ENCODE peak calls at places on chromosome 17, in eight cellular contexts. One of them, this sample, is unnamed.

GRCh38 chr17:77492446-77493237 is 351.9 kb downstream of the SEC14L1 start:
- DNase-seq in NCI-H2081: no peak
- DNase-seq in activated T-cell treated with anti-CD3 and anti-CD28 coated beads for 24 hours: no peak
- DNase-seq in stimulated activated CD4-positive, alpha-beta T cell treated with anti-CD3 and anti-CD28 coated beads, Interleukin-15, amount 100 ng/mL, for 1 hour: no peak
- DNase-seq in nucleus accumbens: no peak
- DNase-seq in neural progenitor cell: no peak
- DNase-seq in activated CD4-positive, alpha-beta T cell treated with anti-CD3 and anti-CD28 coated beads for 24 hours: no peak
- DNase-seq in non-pigmented ciliary epithelial cell: no peak
- DNase-seq in this sample: no peak

GRCh38 chr17:10021239-10021638 is 116.2 kb upstream of the RCVRN start:
- DNase-seq in NCI-H2081: no peak
- DNase-seq in activated T-cell treated with anti-CD3 and anti-CD28 coated beads for 24 hours: no peak
- DNase-seq in stimulated activated CD4-positive, alpha-beta T cell treated with anti-CD3 and anti-CD28 coated beads, Interleukin-15, amount 100 ng/mL, for 1 hour: no peak
- DNase-seq in nucleus accumbens: no peak
- DNase-seq in neural progenitor cell: no peak
- DNase-seq in activated CD4-positive, alpha-beta T cell treated with anti-CD3 and anti-CD28 coated beads for 24 hours: no peak
- DNase-seq in non-pigmented ciliary epithelial cell: no peak
- DNase-seq in this sample: no peak

GRCh38 chr17:45223541-45224528 is 2.1 kb downstream of the FMNL1 start:
- DNase-seq in NCI-H2081: no peak
- DNase-seq in activated T-cell treated with anti-CD3 and anti-CD28 coated beads for 24 hours: peak; percentile 60
- DNase-seq in stimulated activated CD4-positive, alpha-beta T cell treated with anti-CD3 and anti-CD28 coated beads, Interleukin-15, amount 100 ng/mL, for 1 hour: peak; percentile 31
- DNase-seq in nucleus accumbens: no peak
- DNase-seq in neural progenitor cell: no peak
- DNase-seq in activated CD4-positive, alpha-beta T cell treated with anti-CD3 and anti-CD28 coated beads for 24 hours: peak; percentile 43
- DNase-seq in non-pigmented ciliary epithelial cell: no peak
- DNase-seq in this sample: no peak

GRCh38 chr17:83111516-83112282 is 32.3 kb downstream of the METRNL start:
- DNase-seq in NCI-H2081: no peak
- DNase-seq in activated T-cell treated with anti-CD3 and anti-CD28 coated beads for 24 hours: no peak
- DNase-seq in stimulated activated CD4-positive, alpha-beta T cell treated with anti-CD3 and anti-CD28 coated beads, Interleukin-15, amount 100 ng/mL, for 1 hour: no peak
- DNase-seq in nucleus accumbens: no peak
- DNase-seq in neural progenitor cell: no peak
- DNase-seq in activated CD4-positive, alpha-beta T cell treated with anti-CD3 and anti-CD28 coated beads for 24 hours: no peak
- DNase-seq in non-pigmented ciliary epithelial cell: no peak
- DNase-seq in this sample: no peak

GRCh38 chr17:47660064-47660492 is 10.4 kb downstream of the KPNB1 start:
- DNase-seq in NCI-H2081: no peak
- DNase-seq in activated T-cell treated with anti-CD3 and anti-CD28 coated beads for 24 hours: no peak
- DNase-seq in stimulated activated CD4-positive, alpha-beta T cell treated with anti-CD3 and anti-CD28 coated beads, Interleukin-15, amount 100 ng/mL, for 1 hour: no peak
- DNase-seq in nucleus accumbens: no peak
- DNase-seq in neural progenitor cell: no peak
- DNase-seq in activated CD4-positive, alpha-beta T cell treated with anti-CD3 and anti-CD28 coated beads for 24 hours: no peak
- DNase-seq in non-pigmented ciliary epithelial cell: no peak
- DNase-seq in this sample: no peak

GRCh38 chr17:76736349-76737081 is 616 bp downstream of the SRSF2 start:
- DNase-seq in NCI-H2081: peak; percentile 81
- DNase-seq in activated T-cell treated with anti-CD3 and anti-CD28 coated beads for 24 hours: peak; percentile 58
- DNase-seq in stimulated activated CD4-positive, alpha-beta T cell treated with anti-CD3 and anti-CD28 coated beads, Interleukin-15, amount 100 ng/mL, for 1 hour: peak; percentile 58
- DNase-seq in nucleus accumbens: peak; percentile 50
- DNase-seq in neural progenitor cell: peak; percentile 91
- DNase-seq in activated CD4-positive, alpha-beta T cell treated with anti-CD3 and anti-CD28 coated beads for 24 hours: peak; percentile 43
- DNase-seq in non-pigmented ciliary epithelial cell: no peak
- DNase-seq in this sample: peak; percentile 94

GRCh38 chr17:61384384-61385090 is 15.1 kb upstream of the TBX2 start:
- DNase-seq in NCI-H2081: no peak
- DNase-seq in activated T-cell treated with anti-CD3 and anti-CD28 coated beads for 24 hours: no peak
- DNase-seq in stimulated activated CD4-positive, alpha-beta T cell treated with anti-CD3 and anti-CD28 coated beads, Interleukin-15, amount 100 ng/mL, for 1 hour: no peak
- DNase-seq in nucleus accumbens: no peak
- DNase-seq in neural progenitor cell: no peak
- DNase-seq in activated CD4-positive, alpha-beta T cell treated with anti-CD3 and anti-CD28 coated beads for 24 hours: no peak
- DNase-seq in non-pigmented ciliary epithelial cell: no peak
- DNase-seq in this sample: no peak

GRCh38 chr17:62628845-62629555 is 1.5 kb downstream of the MRC2 start:
- DNase-seq in NCI-H2081: no peak
- DNase-seq in activated T-cell treated with anti-CD3 and anti-CD28 coated beads for 24 hours: no peak
- DNase-seq in stimulated activated CD4-positive, alpha-beta T cell treated with anti-CD3 and anti-CD28 coated beads, Interleukin-15, amount 100 ng/mL, for 1 hour: no peak
- DNase-seq in nucleus accumbens: no peak
- DNase-seq in neural progenitor cell: peak; percentile 54
- DNase-seq in activated CD4-positive, alpha-beta T cell treated with anti-CD3 and anti-CD28 coated beads for 24 hours: no peak
- DNase-seq in non-pigmented ciliary epithelial cell: no peak
- DNase-seq in this sample: no peak

GRCh38 chr17:78857266-78857665 is 16.7 kb upstream of the USP36 start:
- DNase-seq in NCI-H2081: no peak
- DNase-seq in activated T-cell treated with anti-CD3 and anti-CD28 coated beads for 24 hours: no peak
- DNase-seq in stimulated activated CD4-positive, alpha-beta T cell treated with anti-CD3 and anti-CD28 coated beads, Interleukin-15, amount 100 ng/mL, for 1 hour: no peak
- DNase-seq in nucleus accumbens: no peak
- DNase-seq in neural progenitor cell: no peak
- DNase-seq in activated CD4-positive, alpha-beta T cell treated with anti-CD3 and anti-CD28 coated beads for 24 hours: no peak
- DNase-seq in non-pigmented ciliary epithelial cell: no peak
- DNase-seq in this sample: no peak